ENCODE peak calls at places on chromosomes 16 and 17, in eight cellular contexts. One of them, this sample, is unnamed.

GRCh38 chr17:59387351-59388069 is 56.1 kb downstream of the YPEL2 start:
- DNase-seq in fibroblast of mammary gland: no peak
- DNase-seq in RWPE1: no peak
- DNase-seq in activated naive CD4-positive, alpha-beta T cell: no peak
- DNase-seq in stimulated activated CD4-positive, alpha-beta T cell treated with anti-CD3 and anti-CD28 coated beads, Interleukin-15, amount 100 ng/mL, for 1 hour: no peak
- DNase-seq in heart left ventricle: no peak
- DNase-seq in anterior cingulate cortex: no peak
- DNase-seq in AG09319: no peak
- DNase-seq in this sample: no peak

GRCh38 chr16:11260596-11260966 is 4.6 kb upstream of the SOCS1 start:
- DNase-seq in stimulated activated CD4-positive, alpha-beta T cell treated with anti-CD3 and anti-CD28 coated beads, Interleukin-15, amount 100 ng/mL, for 1 hour: no peak
- DNase-seq in heart left ventricle: no peak
- DNase-seq in activated naive CD4-positive, alpha-beta T cell: no peak
- DNase-seq in AG09319: no peak
- DNase-seq in fibroblast of mammary gland: no peak
- DNase-seq in anterior cingulate cortex: no peak
- DNase-seq in RWPE1: no peak
- DNase-seq in this sample: no peak

GRCh38 chr16:11379420-11379819 is 34.2 kb downstream of the RMI2 start:
- DNase-seq in AG09319: no peak
- DNase-seq in stimulated activated CD4-positive, alpha-beta T cell treated with anti-CD3 and anti-CD28 coated beads, Interleukin-15, amount 100 ng/mL, for 1 hour: no peak
- DNase-seq in fibroblast of mammary gland: peak; percentile 60
- DNase-seq in activated naive CD4-positive, alpha-beta T cell: no peak
- DNase-seq in anterior cingulate cortex: no peak
- DNase-seq in heart left ventricle: no peak
- DNase-seq in RWPE1: no peak
- DNase-seq in this sample: no peak

GRCh38 chr17:60305141-60305540 is 86.8 kb downstream of the USP32 start:
- DNase-seq in heart left ventricle: no peak
- DNase-seq in fibroblast of mammary gland: no peak
- DNase-seq in RWPE1: no peak
- DNase-seq in activated naive CD4-positive, alpha-beta T cell: no peak
- DNase-seq in AG09319: no peak
- DNase-seq in anterior cingulate cortex: peak; percentile 32
- DNase-seq in stimulated activated CD4-positive, alpha-beta T cell treated with anti-CD3 and anti-CD28 coated beads, Interleukin-15, amount 100 ng/mL, for 1 hour: no peak
- DNase-seq in this sample: no peak

GRCh38 chr17:80738020-80738380 is 193.4 kb downstream of the RPTOR start:
- DNase-seq in stimulated activated CD4-positive, alpha-beta T cell treated with anti-CD3 and anti-CD28 coated beads, Interleukin-15, amount 100 ng/mL, for 1 hour: no peak
- DNase-seq in anterior cingulate cortex: no peak
- DNase-seq in AG09319: no peak
- DNase-seq in RWPE1: no peak
- DNase-seq in fibroblast of mammary gland: no peak
- DNase-seq in activated naive CD4-positive, alpha-beta T cell: no peak
- DNase-seq in heart left ventricle: no peak
- DNase-seq in this sample: no peak

GRCh38 chr17:79330696-79331095 is 256.1 kb downstream of the ENGASE start:
- DNase-seq in heart left ventricle: no peak
- DNase-seq in stimulated activated CD4-positive, alpha-beta T cell treated with anti-CD3 and anti-CD28 coated beads, Interleukin-15, amount 100 ng/mL, for 1 hour: no peak
- DNase-seq in fibroblast of mammary gland: no peak
- DNase-seq in RWPE1: no peak
- DNase-seq in activated naive CD4-positive, alpha-beta T cell: no peak
- DNase-seq in AG09319: no peak
- DNase-seq in anterior cingulate cortex: no peak
- DNase-seq in this sample: no peak

GRCh38 chr16:3249451-3249850 is 7.0 kb downstream of the MEFV start:
- DNase-seq in fibroblast of mammary gland: no peak
- DNase-seq in heart left ventricle: no peak
- DNase-seq in stimulated activated CD4-positive, alpha-beta T cell treated with anti-CD3 and anti-CD28 coated beads, Interleukin-15, amount 100 ng/mL, for 1 hour: no peak
- DNase-seq in RWPE1: no peak
- DNase-seq in activated naive CD4-positive, alpha-beta T cell: no peak
- DNase-seq in anterior cingulate cortex: no peak
- DNase-seq in AG09319: no peak
- DNase-seq in this sample: no peak

GRCh38 chr16:74608944-74609343 is 2.0 kb upstream of the GLG1 start:
- DNase-seq in heart left ventricle: no peak
- DNase-seq in AG09319: no peak
- DNase-seq in stimulated activated CD4-positive, alpha-beta T cell treated with anti-CD3 and anti-CD28 coated beads, Interleukin-15, amount 100 ng/mL, for 1 hour: no peak
- DNase-seq in RWPE1: no peak
- DNase-seq in fibroblast of mammary gland: no peak
- DNase-seq in activated naive CD4-positive, alpha-beta T cell: no peak
- DNase-seq in anterior cingulate cortex: no peak
- DNase-seq in this sample: no peak

GRCh38 chr16:4876646-4877297 is 29.5 kb downstream of the UBN1 start:
- DNase-seq in AG09319: no peak
- DNase-seq in fibroblast of mammary gland: no peak
- DNase-seq in RWPE1: no peak
- DNase-seq in activated naive CD4-positive, alpha-beta T cell: no peak
- DNase-seq in stimulated activated CD4-positive, alpha-beta T cell treated with anti-CD3 and anti-CD28 coated beads, Interleukin-15, amount 100 ng/mL, for 1 hour: no peak
- DNase-seq in heart left ventricle: no peak
- DNase-seq in anterior cingulate cortex: no peak
- DNase-seq in this sample: no peak

GRCh38 chr17:31446195-31446967 is 54.9 kb downstream of the RAB11FIP4 start:
- DNase-seq in fibroblast of mammary gland: no peak
- DNase-seq in anterior cingulate cortex: no peak
- DNase-seq in RWPE1: no peak
- DNase-seq in activated naive CD4-positive, alpha-beta T cell: no peak
- DNase-seq in AG09319: no peak
- DNase-seq in heart left ventricle: no peak
- DNase-seq in stimulated activated CD4-positive, alpha-beta T cell treated with anti-CD3 and anti-CD28 coated beads, Interleukin-15, amount 100 ng/mL, for 1 hour: no peak
- DNase-seq in this sample: no peak

GRCh38 chr17:6938637-6939036 is 57.2 kb upstream of the ALOX12 start:
- DNase-seq in fibroblast of mammary gland: no peak
- DNase-seq in activated naive CD4-positive, alpha-beta T cell: no peak
- DNase-seq in AG09319: no peak
- DNase-seq in RWPE1: no peak
- DNase-seq in stimulated activated CD4-positive, alpha-beta T cell treated with anti-CD3 and anti-CD28 coated beads, Interleukin-15, amount 100 ng/mL, for 1 hour: no peak
- DNase-seq in heart left ventricle: no peak
- DNase-seq in anterior cingulate cortex: no peak
- DNase-seq in this sample: no peak

GRCh38 chr17:17169396-17169795 is 36.7 kb downstream of the PLD6 start:
- DNase-seq in anterior cingulate cortex: no peak
- DNase-seq in stimulated activated CD4-positive, alpha-beta T cell treated with anti-CD3 and anti-CD28 coated beads, Interleukin-15, amount 100 ng/mL, for 1 hour: no peak
- DNase-seq in AG09319: no peak
- DNase-seq in activated naive CD4-positive, alpha-beta T cell: no peak
- DNase-seq in RWPE1: no peak
- DNase-seq in fibroblast of mammary gland: no peak
- DNase-seq in heart left ventricle: no peak
- DNase-seq in this sample: no peak

GRCh38 chr16:77613115-77613514 is 109.2 kb upstream of the NUDT7 start:
- DNase-seq in fibroblast of mammary gland: peak; percentile 15
- DNase-seq in anterior cingulate cortex: no peak
- DNase-seq in activated naive CD4-positive, alpha-beta T cell: no peak
- DNase-seq in AG09319: no peak
- DNase-seq in RWPE1: no peak
- DNase-seq in stimulated activated CD4-positive, alpha-beta T cell treated with anti-CD3 and anti-CD28 coated beads, Interleukin-15, amount 100 ng/mL, for 1 hour: no peak
- DNase-seq in heart left ventricle: no peak
- DNase-seq in this sample: no peak

GRCh38 chr17:81517339-81518112 is 4.9 kb upstream of the ACTG1 start:
- DNase-seq in activated naive CD4-positive, alpha-beta T cell: no peak
- DNase-seq in heart left ventricle: no peak
- DNase-seq in AG09319: no peak
- DNase-seq in fibroblast of mammary gland: no peak
- DNase-seq in anterior cingulate cortex: no peak
- DNase-seq in RWPE1: no peak
- DNase-seq in stimulated activated CD4-positive, alpha-beta T cell treated with anti-CD3 and anti-CD28 coated beads, Interleukin-15, amount 100 ng/mL, for 1 hour: no peak
- DNase-seq in this sample: no peak

GRCh38 chr16:85794696-85795095 is 4.6 kb downstream of the EMC8 start:
- DNase-seq in activated naive CD4-positive, alpha-beta T cell: no peak
- DNase-seq in heart left ventricle: no peak
- DNase-seq in RWPE1: no peak
- DNase-seq in fibroblast of mammary gland: no peak
- DNase-seq in AG09319: no peak
- DNase-seq in stimulated activated CD4-positive, alpha-beta T cell treated with anti-CD3 and anti-CD28 coated beads, Interleukin-15, amount 100 ng/mL, for 1 hour: no peak
- DNase-seq in anterior cingulate cortex: no peak
- DNase-seq in this sample: no peak

GRCh38 chr16:8173111-8173644 is 417.1 kb downstream of the TMEM114 start:
- DNase-seq in anterior cingulate cortex: peak; percentile 53
- DNase-seq in RWPE1: peak; percentile 25
- DNase-seq in fibroblast of mammary gland: peak; percentile 53
- DNase-seq in AG09319: no peak
- DNase-seq in heart left ventricle: peak; percentile 55
- DNase-seq in stimulated activated CD4-positive, alpha-beta T cell treated with anti-CD3 and anti-CD28 coated beads, Interleukin-15, amount 100 ng/mL, for 1 hour: no peak
- DNase-seq in activated naive CD4-positive, alpha-beta T cell: no peak
- DNase-seq in this sample: peak; percentile 32

GRCh38 chr17:3804503-3804931 is 3.5 kb upstream of the ITGAE start:
- DNase-seq in AG09319: no peak
- DNase-seq in heart left ventricle: no peak
- DNase-seq in RWPE1: no peak
- DNase-seq in fibroblast of mammary gland: peak; percentile 62
- DNase-seq in anterior cingulate cortex: no peak
- DNase-seq in stimulated activated CD4-positive, alpha-beta T cell treated with anti-CD3 and anti-CD28 coated beads, Interleukin-15, amount 100 ng/mL, for 1 hour: no peak
- DNase-seq in activated naive CD4-positive, alpha-beta T cell: no peak
- DNase-seq in this sample: no peak

GRCh38 chr16:57304169-57305061 is 19.9 kb upstream of the PLLP start:
- DNase-seq in activated naive CD4-positive, alpha-beta T cell: no peak
- DNase-seq in fibroblast of mammary gland: peak; percentile 39
- DNase-seq in heart left ventricle: peak; percentile 67
- DNase-seq in AG09319: no peak
- DNase-seq in stimulated activated CD4-positive, alpha-beta T cell treated with anti-CD3 and anti-CD28 coated beads, Interleukin-15, amount 100 ng/mL, for 1 hour: no peak
- DNase-seq in anterior cingulate cortex: no peak
- DNase-seq in RWPE1: no peak
- DNase-seq in this sample: no peak

GRCh38 chr17:30188211-30188939 is 47.1 kb downstream of the SLC6A4 start:
- DNase-seq in anterior cingulate cortex: no peak
- DNase-seq in stimulated activated CD4-positive, alpha-beta T cell treated with anti-CD3 and anti-CD28 coated beads, Interleukin-15, amount 100 ng/mL, for 1 hour: no peak
- DNase-seq in RWPE1: no peak
- DNase-seq in fibroblast of mammary gland: no peak
- DNase-seq in heart left ventricle: no peak
- DNase-seq in activated naive CD4-positive, alpha-beta T cell: no peak
- DNase-seq in AG09319: no peak
- DNase-seq in this sample: no peak

GRCh38 chr17:32805029-32805976 is 71.6 kb downstream of the MYO1D start:
- DNase-seq in heart left ventricle: no peak
- DNase-seq in AG09319: no peak
- DNase-seq in stimulated activated CD4-positive, alpha-beta T cell treated with anti-CD3 and anti-CD28 coated beads, Interleukin-15, amount 100 ng/mL, for 1 hour: no peak
- DNase-seq in fibroblast of mammary gland: peak; percentile 24
- DNase-seq in anterior cingulate cortex: no peak
- DNase-seq in activated naive CD4-positive, alpha-beta T cell: no peak
- DNase-seq in RWPE1: no peak
- DNase-seq in this sample: no peak

GRCh38 chr16:66473654-66474519 is 46.8 kb downstream of the BEAN1 start:
- DNase-seq in heart left ventricle: no peak
- DNase-seq in fibroblast of mammary gland: no peak
- DNase-seq in RWPE1: no peak
- DNase-seq in AG09319: no peak
- DNase-seq in activated naive CD4-positive, alpha-beta T cell: no peak
- DNase-seq in stimulated activated CD4-positive, alpha-beta T cell treated with anti-CD3 and anti-CD28 coated beads, Interleukin-15, amount 100 ng/mL, for 1 hour: no peak
- DNase-seq in anterior cingulate cortex: no peak
- DNase-seq in this sample: no peak

GRCh38 chr17:42845918-42846593 is 1.7 kb downstream of the AOC2 start:
- DNase-seq in AG09319: no peak
- DNase-seq in fibroblast of mammary gland: peak; percentile 23
- DNase-seq in heart left ventricle: no peak
- DNase-seq in stimulated activated CD4-positive, alpha-beta T cell treated with anti-CD3 and anti-CD28 coated beads, Interleukin-15, amount 100 ng/mL, for 1 hour: no peak
- DNase-seq in RWPE1: no peak
- DNase-seq in anterior cingulate cortex: no peak
- DNase-seq in activated naive CD4-positive, alpha-beta T cell: no peak
- DNase-seq in this sample: no peak

GRCh38 chr16:1557074-1557473 is 23.6 kb downstream of the TMEM204 start:
- DNase-seq in heart left ventricle: no peak
- DNase-seq in fibroblast of mammary gland: no peak
- DNase-seq in stimulated activated CD4-positive, alpha-beta T cell treated with anti-CD3 and anti-CD28 coated beads, Interleukin-15, amount 100 ng/mL, for 1 hour: no peak
- DNase-seq in anterior cingulate cortex: no peak
- DNase-seq in RWPE1: no peak
- DNase-seq in activated naive CD4-positive, alpha-beta T cell: no peak
- DNase-seq in AG09319: no peak
- DNase-seq in this sample: no peak

GRCh38 chr17:15269690-15270089 is 4.6 kb upstream of the PMP22 start:
- DNase-seq in fibroblast of mammary gland: no peak
- DNase-seq in RWPE1: no peak
- DNase-seq in stimulated activated CD4-positive, alpha-beta T cell treated with anti-CD3 and anti-CD28 coated beads, Interleukin-15, amount 100 ng/mL, for 1 hour: no peak
- DNase-seq in AG09319: no peak
- DNase-seq in heart left ventricle: no peak
- DNase-seq in activated naive CD4-positive, alpha-beta T cell: no peak
- DNase-seq in anterior cingulate cortex: no peak
- DNase-seq in this sample: no peak

GRCh38 chr16:88069397-88070168 is 118.3 kb downstream of the BANP start:
- DNase-seq in anterior cingulate cortex: no peak
- DNase-seq in activated naive CD4-positive, alpha-beta T cell: no peak
- DNase-seq in heart left ventricle: no peak
- DNase-seq in RWPE1: no peak
- DNase-seq in fibroblast of mammary gland: no peak
- DNase-seq in stimulated activated CD4-positive, alpha-beta T cell treated with anti-CD3 and anti-CD28 coated beads, Interleukin-15, amount 100 ng/mL, for 1 hour: no peak
- DNase-seq in AG09319: no peak
- DNase-seq in this sample: no peak

GRCh38 chr16:70691223-70692129 is 5.6 kb upstream of the MTSS2 start:
- DNase-seq in heart left ventricle: peak; percentile 80
- DNase-seq in activated naive CD4-positive, alpha-beta T cell: no peak
- DNase-seq in stimulated activated CD4-positive, alpha-beta T cell treated with anti-CD3 and anti-CD28 coated beads, Interleukin-15, amount 100 ng/mL, for 1 hour: no peak
- DNase-seq in fibroblast of mammary gland: peak; percentile 88
- DNase-seq in anterior cingulate cortex: peak; percentile 89
- DNase-seq in RWPE1: no peak
- DNase-seq in AG09319: peak; percentile 99
- DNase-seq in this sample: no peak

GRCh38 chr16:67936124-67936875 is at the start of gene PSMB10:
- DNase-seq in RWPE1: peak; percentile 51
- DNase-seq in stimulated activated CD4-positive, alpha-beta T cell treated with anti-CD3 and anti-CD28 coated beads, Interleukin-15, amount 100 ng/mL, for 1 hour: peak; percentile 48
- DNase-seq in fibroblast of mammary gland: peak; percentile 68
- DNase-seq in activated naive CD4-positive, alpha-beta T cell: peak; percentile 30
- DNase-seq in AG09319: no peak
- DNase-seq in anterior cingulate cortex: peak; percentile 71
- DNase-seq in heart left ventricle: peak; percentile 75
- DNase-seq in this sample: no peak

GRCh38 chr17:8145811-8146210 is 6.4 kb downstream of the PER1 start:
- DNase-seq in RWPE1: no peak
- DNase-seq in AG09319: no peak
- DNase-seq in fibroblast of mammary gland: no peak
- DNase-seq in activated naive CD4-positive, alpha-beta T cell: no peak
- DNase-seq in anterior cingulate cortex: no peak
- DNase-seq in heart left ventricle: no peak
- DNase-seq in stimulated activated CD4-positive, alpha-beta T cell treated with anti-CD3 and anti-CD28 coated beads, Interleukin-15, amount 100 ng/mL, for 1 hour: no peak
- DNase-seq in this sample: no peak

GRCh38 chr16:50909831-50910697 is 168.2 kb downstream of the CYLD start:
- DNase-seq in fibroblast of mammary gland: no peak
- DNase-seq in RWPE1: no peak
- DNase-seq in activated naive CD4-positive, alpha-beta T cell: no peak
- DNase-seq in heart left ventricle: no peak
- DNase-seq in anterior cingulate cortex: peak; percentile 3
- DNase-seq in AG09319: no peak
- DNase-seq in stimulated activated CD4-positive, alpha-beta T cell treated with anti-CD3 and anti-CD28 coated beads, Interleukin-15, amount 100 ng/mL, for 1 hour: no peak
- DNase-seq in this sample: no peak

GRCh38 chr17:13735861-13736260 is 134.1 kb upstream of the HS3ST3A1 start:
- DNase-seq in activated naive CD4-positive, alpha-beta T cell: no peak
- DNase-seq in AG09319: peak; percentile 24
- DNase-seq in heart left ventricle: no peak
- DNase-seq in RWPE1: no peak
- DNase-seq in anterior cingulate cortex: no peak
- DNase-seq in stimulated activated CD4-positive, alpha-beta T cell treated with anti-CD3 and anti-CD28 coated beads, Interleukin-15, amount 100 ng/mL, for 1 hour: no peak
- DNase-seq in fibroblast of mammary gland: peak; percentile 79
- DNase-seq in this sample: no peak

GRCh38 chr17:82214012-82214628 is 1.5 kb upstream of the CCDC57 start:
- DNase-seq in AG09319: no peak
- DNase-seq in fibroblast of mammary gland: no peak
- DNase-seq in RWPE1: no peak
- DNase-seq in activated naive CD4-positive, alpha-beta T cell: no peak
- DNase-seq in heart left ventricle: no peak
- DNase-seq in anterior cingulate cortex: no peak
- DNase-seq in stimulated activated CD4-positive, alpha-beta T cell treated with anti-CD3 and anti-CD28 coated beads, Interleukin-15, amount 100 ng/mL, for 1 hour: no peak
- DNase-seq in this sample: no peak

GRCh38 chr17:49224198-49224996 is 6.2 kb downstream of the PHOSPHO1 start:
- DNase-seq in fibroblast of mammary gland: no peak
- DNase-seq in RWPE1: no peak
- DNase-seq in stimulated activated CD4-positive, alpha-beta T cell treated with anti-CD3 and anti-CD28 coated beads, Interleukin-15, amount 100 ng/mL, for 1 hour: peak; percentile 33
- DNase-seq in AG09319: no peak
- DNase-seq in activated naive CD4-positive, alpha-beta T cell: no peak
- DNase-seq in heart left ventricle: peak; percentile 40
- DNase-seq in anterior cingulate cortex: no peak
- DNase-seq in this sample: no peak

GRCh38 chr17:74516561-74516960 is 14.7 kb downstream of the CD300LB start:
- DNase-seq in heart left ventricle: no peak
- DNase-seq in activated naive CD4-positive, alpha-beta T cell: no peak
- DNase-seq in fibroblast of mammary gland: no peak
- DNase-seq in stimulated activated CD4-positive, alpha-beta T cell treated with anti-CD3 and anti-CD28 coated beads, Interleukin-15, amount 100 ng/mL, for 1 hour: no peak
- DNase-seq in anterior cingulate cortex: no peak
- DNase-seq in RWPE1: no peak
- DNase-seq in AG09319: no peak
- DNase-seq in this sample: no peak

GRCh38 chr16:69494993-69495392 is 70.6 kb downstream of the CYB5B start:
- DNase-seq in stimulated activated CD4-positive, alpha-beta T cell treated with anti-CD3 and anti-CD28 coated beads, Interleukin-15, amount 100 ng/mL, for 1 hour: no peak
- DNase-seq in RWPE1: no peak
- DNase-seq in fibroblast of mammary gland: peak; percentile 28
- DNase-seq in anterior cingulate cortex: no peak
- DNase-seq in heart left ventricle: no peak
- DNase-seq in activated naive CD4-positive, alpha-beta T cell: no peak
- DNase-seq in AG09319: no peak
- DNase-seq in this sample: no peak